ENCODE peak calls at places on chromosomes 2 and 18, in four cellular contexts. E, F, G and D are unnamed samples.

GRCh38 chr2:96393989-96394761 is 58.6 kb downstream of the NCAPH start:
- DNase-seq in G (no peak), F (no peak), E (no peak), D (no peak)

GRCh38 chr18:12911025-12911927 is 27.2 kb upstream of the PTPN2 start:
- DNase-seq in F (no peak), G (no peak), E (no peak), D (no peak)

GRCh38 chr18:9516437-9517064 is 41.2 kb downstream of the RALBP1 start:
- DNase-seq in F (peak; percentile 14), G (peak; percentile 57), E (peak; percentile 8), D (no peak)

GRCh38 chr18:72458256-72458655 is 85.9 kb downstream of the CBLN2 start:
- DNase-seq in E (no peak), F (no peak), G (no peak), D (no peak)

GRCh38 chr2:20355131-20355530 is 4.5 kb upstream of the PUM2 start:
- DNase-seq in F (peak; percentile 51), G (no peak), E (no peak), D (no peak)

GRCh38 chr2:151688719-151689118 is 45.6 kb downstream of the NEB start:
- DNase-seq in G (no peak), E (no peak), F (no peak), D (no peak)

GRCh38 chr2:217978536-217979150 is 24.2 kb downstream of the TNS1 start:
- DNase-seq in G (no peak), F (no peak), E (no peak), D (no peak)

GRCh38 chr2:236896677-236897076 is 189.0 kb upstream of the COPS8 start:
- DNase-seq in E (no peak), G (no peak), F (no peak), D (no peak)

GRCh38 chr2:175805442-175806114 is 196.5 kb downstream of the LNPK start:
- DNase-seq in G (peak; percentile 14), E (no peak), F (no peak), D (no peak)

GRCh38 chr2:158339513-158339912 is 117.0 kb downstream of the CCDC148 start:
- DNase-seq in G (no peak), F (no peak), E (no peak), D (no peak)

GRCh38 chr2:28533021-28533420 is 37.2 kb downstream of the PLB1 start:
- DNase-seq in G (no peak), E (no peak), F (no peak), D (no peak)

GRCh38 chr2:30408961-30409387 is 38.1 kb upstream of the LCLAT1 start:
- DNase-seq in F (no peak), E (no peak), G (no peak), D (no peak)

GRCh38 chr2:157182834-157183396 is 74.6 kb upstream of the GALNT5 start:
- DNase-seq in E (no peak), F (no peak), G (peak; percentile 32), D (peak; percentile 50)

GRCh38 chr2:84980263-84980983 is 9.5 kb downstream of the KCMF1 start:
- DNase-seq in F (no peak), E (no peak), G (no peak), D (no peak)

GRCh38 chr2:223884399-223884798 is 47.0 kb upstream of the AP1S3 start:
- DNase-seq in F (no peak), E (no peak), G (no peak), D (no peak)

GRCh38 chr18:10863026-10863425 is 286.3 kb downstream of the PIEZO2 start:
- DNase-seq in F (no peak), G (no peak), E (no peak), D (no peak)

GRCh38 chr2:196591004-196591403 is 48.5 kb upstream of the CCDC150 start:
- DNase-seq in F (no peak), G (no peak), E (no peak), D (no peak)

GRCh38 chr2:64120928-64121327 is 23.3 kb downstream of the PELI1 start:
- DNase-seq in F (no peak), G (no peak), E (no peak), D (no peak)

GRCh38 chr2:235080108-235080507 is 128.3 kb downstream of the SH3BP4 start:
- DNase-seq in F (no peak), E (no peak), G (no peak), D (no peak)

GRCh38 chr2:226649871-226650660 is 149.6 kb downstream of the IRS1 start:
- DNase-seq in F (peak; percentile 90), G (peak; percentile 17), E (peak; percentile 97), D (peak; percentile 72)

GRCh38 chr2:229818230-229818629 is 103.6 kb downstream of the TRIP12 start:
- DNase-seq in G (no peak), E (no peak), F (no peak), D (no peak)

GRCh38 chr2:132547089-132547687 is 122.8 kb downstream of the LYPD1 start:
- DNase-seq in F (peak; percentile 59), G (peak; percentile 71), E (peak; percentile 36), D (peak; percentile 32)

GRCh38 chr2:106536490-106536889 is 49.3 kb downstream of the CD8B2 start:
- DNase-seq in F (no peak), E (no peak), G (no peak), D (no peak)

GRCh38 chr2:15811367-15811766 is 129.0 kb upstream of the MYCN start:
- DNase-seq in E (no peak), G (no peak), F (no peak), D (no peak)

GRCh38 chr18:5628512-5629255 is 84.9 kb upstream of the EPB41L3 start:
- DNase-seq in F (no peak), G (no peak), E (no peak), D (no peak)

GRCh38 chr2:63572001-63572400 is 16.3 kb downstream of the WDPCP start:
- DNase-seq in E (no peak), F (no peak), G (no peak), D (no peak)

GRCh38 chr2:112784199-112785189 is at the start of gene IL1A:
- DNase-seq in E (peak; percentile 40), G (peak; percentile 65), F (no peak), D (no peak)

GRCh38 chr2:29246388-29247300 is 131.4 kb downstream of the CLIP4 start:
- DNase-seq in E (no peak), F (no peak), G (no peak), D (no peak)

GRCh38 chr2:168311265-168311925 is 64.0 kb upstream of the STK39 start:
- DNase-seq in E (no peak), G (no peak), F (no peak), D (no peak)

GRCh38 chr2:19176977-19177376 is 181.4 kb downstream of the OSR1 start:
- DNase-seq in G (no peak), E (no peak), F (no peak), D (no peak)

GRCh38 chr2:46831037-46831868 is 84.4 kb downstream of the MCFD2 start:
- DNase-seq in E (no peak), F (no peak), G (no peak), D (no peak)

GRCh38 chr2:20634430-20635095 is 16.3 kb downstream of the HS1BP3 start:
- DNase-seq in F (no peak), E (no peak), G (peak; percentile 9), D (no peak)

GRCh38 chr2:63842149-63843061 is 709 bp downstream of the UGP2 start:
- DNase-seq in F (peak; percentile 73), G (peak; percentile 83), E (no peak), D (no peak)

GRCh38 chr2:240186191-240186725 is 45.8 kb upstream of the OTOS start:
- DNase-seq in E (no peak), G (no peak), F (no peak), D (no peak)

GRCh38 chr2:218501665-218502064 is 66.5 kb downstream of the USP37 start:
- DNase-seq in F (no peak), G (no peak), E (no peak), D (no peak)

GRCh38 chr2:164589522-164589921 is 31.8 kb downstream of the GRB14 start:
- DNase-seq in E (no peak), G (no peak), F (no peak), D (no peak)

GRCh38 chr18:69580107-69580506 is 179.4 kb downstream of the DOK6 start:
- DNase-seq in E (no peak), G (no peak), F (peak; percentile 1), D (no peak)

DNA sequence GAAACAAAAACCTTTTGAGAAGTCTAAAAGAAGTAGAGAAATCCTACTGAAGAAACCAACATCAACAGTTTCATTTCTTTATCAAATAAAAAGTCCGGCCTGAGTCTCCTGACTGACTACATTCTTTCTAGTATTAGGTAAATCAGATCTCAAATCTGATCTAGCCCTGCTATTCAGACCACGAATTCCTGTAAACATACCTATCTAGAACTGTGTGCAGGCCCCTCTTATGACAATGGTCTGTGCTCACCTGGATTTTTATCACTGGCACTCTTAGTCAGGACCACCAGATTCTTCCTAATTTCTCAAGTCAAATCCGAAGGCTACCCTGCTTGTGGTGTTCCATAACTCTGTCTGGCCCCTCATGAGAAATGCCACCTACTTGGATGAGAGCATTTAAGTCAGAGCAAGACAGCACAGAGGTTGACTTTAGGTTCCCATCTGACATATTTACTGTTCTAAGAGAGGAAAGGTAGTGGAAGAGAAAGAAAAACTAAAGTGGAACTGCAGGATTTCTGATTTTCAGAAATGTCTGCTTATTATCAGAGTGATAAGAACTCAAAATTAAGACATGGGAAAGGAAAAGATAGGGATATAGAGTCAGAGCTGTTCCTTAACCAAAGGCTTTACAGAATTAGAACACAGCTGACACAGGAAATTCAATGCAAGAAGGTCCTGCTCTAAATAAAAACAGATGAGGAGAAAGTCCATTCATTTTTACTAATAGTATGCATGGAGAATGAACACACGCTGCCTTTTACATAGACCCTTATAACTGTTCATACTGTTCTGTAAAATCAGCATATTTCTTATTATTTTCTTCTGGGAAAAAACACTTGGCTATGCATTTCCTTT is 56.5 kb downstream of the SLC8A1 start:
- DNase-seq in G (no peak), E (no peak), F (no peak), D (no peak)
- TF ChIP-seq TCF7L2 in G (no peak), E (no peak), F (no peak), D (no peak)

DNA sequence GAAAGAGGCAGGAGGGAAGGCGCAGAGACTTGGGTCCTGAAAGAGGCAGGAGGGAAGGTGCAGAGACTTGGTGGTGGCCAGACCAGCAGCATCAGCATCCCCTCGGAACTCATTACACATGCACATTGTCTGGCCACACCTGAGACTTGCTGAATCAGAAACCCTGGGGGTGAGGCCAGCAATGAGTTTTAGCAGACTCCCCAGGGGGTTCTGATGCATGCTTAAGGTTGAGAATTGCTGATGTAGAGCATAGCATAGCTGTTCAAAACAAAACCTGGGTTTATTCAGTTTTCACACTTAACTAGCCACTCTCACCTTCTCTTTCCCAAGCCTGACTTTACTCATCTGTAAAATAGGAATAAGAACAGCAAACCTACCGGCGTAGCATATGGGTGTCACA is 122.9 kb downstream of the MRO start:
- DNase-seq in G (no peak), E (no peak), F (no peak), D (no peak)
- H3K4me1 ChIP-seq in G (no peaks in the 10 kb centered on the region), E (no peaks in the 10 kb centered on the region), F (no peaks in the 10 kb centered on the region), D (no peaks in the 10 kb centered on the region)

DNA sequence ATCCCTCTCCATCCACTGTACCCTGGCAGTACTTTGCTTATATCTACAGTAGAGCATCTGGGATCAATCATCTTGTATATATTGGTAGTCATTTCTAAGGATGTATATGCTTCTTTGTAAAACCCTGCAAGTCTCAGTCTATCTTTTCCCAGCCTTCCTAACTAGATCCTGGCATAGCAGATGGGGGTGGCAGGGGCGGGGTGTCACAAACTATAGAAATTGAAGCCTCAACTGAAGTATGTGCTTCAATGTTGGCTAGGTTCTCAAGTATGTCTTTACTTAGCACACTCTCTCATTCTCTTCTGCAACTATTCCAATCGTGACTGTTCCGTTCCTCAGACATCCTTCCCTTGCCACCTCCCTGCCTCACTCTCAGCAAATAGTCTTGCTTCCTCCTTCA is 30.1 kb upstream of the AGPS start:
- DNase-seq in F (no peak), G (no peak), E (no peak), D (no peak)
- TF ChIP-seq TCF7L2 in F (no peak), G (no peak), E (no peak), D (no peak)

GRCh38 chr2:191759650-191760049 is 81.7 kb downstream of the NABP1 start:
- DNase-seq in F (no peak), G (no peak), E (no peak), D (no peak)
- H3K4me1 ChIP-seq in F (no peaks in the 10 kb centered on the region), G (no peaks in the 10 kb centered on the region), E (peaks cover 12% of the 10 kb centered on the region), D (peaks cover 5% of the 10 kb centered on the region)